ENCODE peak calls at places on chromosomes 11 and 22, in four cellular contexts. K is Panc1, G is colonic mucosa, X is IMR-90. Q is an unnamed sample.

GRCh38 chr11:60785806-60786361 is 751 bp downstream of the MS4A10 start:
- DNase-seq in K (no peak), G (no peak), X (peak), Q (no peak)

GRCh38 chr11:68904458-68904847 is 762 bp downstream of the IGHMBP2 start:
- DNase-seq in K (no peak), G (peak), X (no peak), Q (no peak)

GRCh38 chr11:116694815-116695590 is 77.8 kb downstream of the BUD13 start:
- DNase-seq in K (no peak), G (no peak), X (no peak), Q (no peak)

GRCh38 chr22:42794551-42795510 is 62.2 kb downstream of the ARFGAP3 start:
- DNase-seq in K (no peak), G (no peak), X (no peak), Q (no peak)

GRCh38 chr11:8089791-8090510 is 8.9 kb downstream of the TUB start:
- DNase-seq in K (no peak), G (no peak), X (no peak), Q (no peak)

GRCh38 chr11:55707029-55707428 is 45.0 kb downstream of the OR4C6 start:
- DNase-seq in K (peak), G (no peak), X (peak), Q (peak)

GRCh38 chr22:35631597-35631996 is 14.5 kb upstream of the MB start:
- DNase-seq in K (no peak), G (peak), X (no peak), Q (no peak)

GRCh38 chr11:61783717-61784505 is 8.5 kb downstream of the TMEM258 start:
- DNase-seq in K (no peak), G (no peak), X (peak), Q (no peak)

GRCh38 chr11:12552677-12553076 is 121.5 kb upstream of the TEAD1 start:
- DNase-seq in K (no peak), G (no peak), X (peak), Q (no peak)

GRCh38 chr11:119663279-119663678 is 65.7 kb downstream of the NECTIN1 start:
- DNase-seq in K (no peak), G (no peak), X (no peak), Q (no peak)
- TF ChIP-seq CTCF in K (no peak), G (no peak), X (no peak), Q (no peak)

GRCh38 chr11:27722945-27723344 is 22.7 kb upstream of the BDNF start:
- DNase-seq in K (no peak), G (no peak), X (no peak), Q (no peak)
- H3K4me3 ChIP-seq in K (peak), G (peak), X (peak), Q (peak)

GRCh38 chr11:124409906-124410305 is 11.1 kb upstream of the OR8B3 start:
- DNase-seq in K (no peak), G (no peak), X (no peak), Q (no peak)

GRCh38 chr11:124421043-124421442 is 3.6 kb downstream of the OR8B4 start:
- DNase-seq in K (no peak), G (no peak), X (no peak), Q (no peak)

DNA sequence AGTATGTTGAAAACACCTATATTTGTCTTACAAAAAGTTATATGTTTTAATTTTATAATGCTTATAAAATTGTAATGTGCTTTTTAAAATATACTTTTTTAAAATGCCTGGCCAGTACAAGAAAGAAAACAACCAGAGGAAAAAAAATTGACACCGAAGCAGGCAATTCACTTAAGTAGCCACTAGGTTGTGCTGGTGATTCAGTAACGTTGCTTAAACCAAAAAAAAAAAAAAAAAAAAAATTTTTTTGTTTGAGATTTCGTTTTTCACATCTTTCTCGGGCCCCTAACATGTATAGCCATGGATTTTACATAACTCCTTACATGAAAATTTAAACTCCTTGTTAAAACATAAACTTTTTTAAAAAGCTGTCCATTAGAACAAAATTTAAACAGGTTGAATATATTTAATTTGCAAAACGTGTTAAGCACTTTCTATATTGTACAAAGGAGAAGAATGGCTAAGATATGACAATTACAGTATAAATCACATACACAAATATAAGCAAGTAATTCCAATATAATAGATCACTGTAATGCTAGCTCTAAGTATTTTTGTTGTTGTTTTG is 9.2 kb downstream of the OR8B4 start:
- DNase-seq in K (peak), G (no peak), X (peak), Q (peak)
- TF ChIP-seq CTCF in K (peak), G (peak), X (peak), Q (peak)

GRCh38 chr11:95499516-95500135 is 268.6 kb upstream of the SESN3 start:
- DNase-seq in K (no peak), G (no peak), X (peak), Q (no peak)

GRCh38 chr11:95501761-95502266 is 270.8 kb upstream of the SESN3 start:
- DNase-seq in K (no peak), G (no peak), X (no peak), Q (no peak)

GRCh38 chr11:95498731-95499396 is 267.9 kb upstream of the SESN3 start:
- DNase-seq in K (no peak), G (no peak), X (no peak), Q (no peak)

GRCh38 chr11:95502522-95502921 is 271.5 kb upstream of the SESN3 start:
- DNase-seq in K (no peak), G (no peak), X (no peak), Q (no peak)

DNA sequence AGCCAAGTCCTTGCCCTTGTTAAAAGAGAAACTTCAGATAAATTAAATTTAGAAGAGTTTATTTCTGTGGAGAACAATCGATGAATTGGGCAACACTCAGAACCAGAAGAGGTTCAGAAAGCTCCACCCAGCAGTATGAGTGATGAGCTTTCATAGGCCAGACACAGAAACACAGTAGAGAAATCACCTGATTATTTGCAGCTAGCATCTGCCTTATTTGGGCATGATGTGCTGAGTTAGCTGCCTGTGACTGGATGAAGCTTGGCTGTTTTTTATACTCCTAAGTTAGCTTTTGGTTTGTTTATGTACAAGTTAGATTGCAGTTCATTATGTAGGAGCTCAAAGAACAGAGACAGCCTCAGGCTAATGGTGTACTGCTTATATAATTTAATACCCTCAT is 269.5 kb upstream of the SESN3 start:
- DNase-seq in K (no peak), G (no peak), X (no peak), Q (no peak)
- H3K4me3 ChIP-seq in K (no peak), G (no peak), X (no peak), Q (no peak)

GRCh38 chr11:65569164-65569972 is 909 bp upstream of the ZNRD2 start:
- DNase-seq in K (no peak), G (no peak), X (no peak), Q (no peak)

GRCh38 chr11:65572356-65573043 is at the start of gene FAM89B:
- DNase-seq in K (no peak), G (peak), X (peak), Q (no peak)

GRCh38 chr11:65571420-65571819 is 918 bp upstream of the FAM89B start:
- DNase-seq in K (no peak), G (no peak), X (no peak), Q (no peak)

GRCh38 chr11:65571940-65572339 is 398 bp upstream of the FAM89B start:
- DNase-seq in K (no peak), G (no peak), X (peak), Q (no peak)

GRCh38 chr11:65569973-65570918 is at the start of gene ZNRD2:
- DNase-seq in K (peak), G (peak), X (peak), Q (peak)
- TF ChIP-seq CTCF in K (peak), G (peak), X (peak), Q (peak)

Q was measured in retinal pigment epithelial cell.